ENCODE peak calls at places on chromosome X, in six cellular contexts. T, G, S, B, O and D are unnamed samples.

GRCh38 chrX:15107367-15107988 is 162.4 kb downstream of the ASB9 start:
- DNase-seq in T (no peak), G (no peak), O (no peak), S (no peak), B (peak), D (no peak)

GRCh38 chrX:24259544-24260240 is 54.2 kb downstream of the SUPT20HL2 start:
- DNase-seq in B (peak), S (peak), O (no peak), T (peak), G (peak), D (peak)

GRCh38 chrX:142076633-142077032 is 128.5 kb downstream of the MAGEC2 start:
- DNase-seq in S (no peak), O (no peak), T (no peak), B (no peak), G (no peak), D (no peak)

GRCh38 chrX:101659601-101660063 is at the start of gene ARMCX2:
- DNase-seq in T (peak), S (no peak), O (no peak), G (peak), B (peak), D (peak)

GRCh38 chrX:143634701-143635442 is 1.0 kb downstream of the SLITRK4 start:
- DNase-seq in T (no peak), G (no peak), S (no peak), O (peak), B (no peak), D (no peak)

GRCh38 chrX:30283456-30284200 is 25.6 kb downstream of the NR0B1 start:
- DNase-seq in S (peak), O (no peak), B (no peak), G (peak), T (no peak), D (no peak)

GRCh38 chrX:124033821-124034220 is 72.3 kb downstream of the STAG2 start:
- DNase-seq in O (no peak), S (no peak), B (no peak), G (peak), T (no peak), D (no peak)

GRCh38 chrX:41449615-41450014 is 2.5 kb downstream of the NYX start:
- DNase-seq in T (peak), B (peak), G (peak), O (no peak), S (no peak), D (no peak)

GRCh38 chrX:124208675-124209074 is 123.8 kb upstream of the TEX13D start:
- DNase-seq in O (no peak), G (no peak), B (no peak), S (no peak), T (no peak), D (no peak)

GRCh38 chrX:55127692-55128091 is 38.9 kb downstream of the PAGE2 start:
- DNase-seq in T (no peak), G (peak), B (no peak), S (no peak), O (no peak), D (no peak)

GRCh38 chrX:48648299-48648698 is 35.3 kb upstream of the WAS start:
- DNase-seq in T (peak), O (no peak), S (peak), G (peak), B (peak), D (peak)

GRCh38 chrX:15349046-15349445 is 13.7 kb upstream of the PIGA start:
- DNase-seq in T (peak), S (peak), B (peak), G (peak), O (peak), D (peak)

GRCh38 chrX:47166126-47166525 is 21.1 kb downstream of the RBM10 start:
- DNase-seq in S (no peak), T (no peak), O (no peak), B (no peak), G (peak), D (no peak)

GRCh38 chrX:73847991-73848390 is 285.0 kb downstream of the CHIC1 start:
- DNase-seq in O (no peak), T (no peak), G (no peak), S (no peak), B (no peak), D (no peak)

GRCh38 chrX:150324035-150324728 is 38.9 kb upstream of the MAMLD1 start:
- DNase-seq in O (no peak), G (peak), B (no peak), S (peak), T (no peak), D (no peak)

GRCh38 chrX:30787012-30787411 is 102.0 kb downstream of the TAB3 start:
- DNase-seq in S (no peak), B (no peak), G (no peak), T (no peak), O (no peak), D (no peak)

GRCh38 chrX:103254171-103254824 is 657 bp downstream of the TCEAL8 start:
- DNase-seq in O (peak), B (peak), S (peak), T (peak), G (peak), D (peak)

GRCh38 chrX:154408659-154409221 is 314 bp downstream of the DNASE1L1 start:
- DNase-seq in B (peak), G (no peak), S (no peak), T (no peak), O (no peak), D (no peak)

GRCh38 chrX:106932492-106932923 is 12.3 kb downstream of the CLDN2 start:
- DNase-seq in S (no peak), T (no peak), G (peak), B (no peak), O (no peak), D (no peak)

GRCh38 chrX:85024562-85024961 is 20.9 kb downstream of the APOOL start:
- DNase-seq in O (no peak), T (no peak), S (no peak), B (no peak), G (no peak), D (no peak)

GRCh38 chrX:47514553-47515235 is 31.7 kb upstream of the ZNF41 start:
- DNase-seq in S (peak), G (peak), B (no peak), T (no peak), O (no peak), D (no peak)

GRCh38 chrX:47854474-47854873 is 17.8 kb downstream of the ZNF81 start:
- DNase-seq in B (no peak), T (peak), O (no peak), S (no peak), G (peak), D (no peak)

GRCh38 chrX:3094261-3094660 is 53.0 kb downstream of the ARSF start:
- DNase-seq in G (peak), O (no peak), S (peak), B (no peak), T (no peak), D (no peak)

GRCh38 chrX:86148024-86148511 is at the start of gene DACH2:
- DNase-seq in S (peak), O (peak), T (peak), G (peak), B (peak), D (peak)

GRCh38 chrX:47200385-47201150 is 6.9 kb downstream of the UBA1 start:
- DNase-seq in B (no peak), G (peak), T (peak), O (no peak), S (no peak), D (no peak)

GRCh38 chrX:19535481-19535880 is 20.2 kb upstream of the MAP3K15 start:
- DNase-seq in B (no peak), O (no peak), G (peak), T (no peak), S (peak), D (no peak)
- TF ChIP-seq CTCF in B (no peak), O (peak), G (peak), T (no peak), S (peak), D (no peak)

DNA sequence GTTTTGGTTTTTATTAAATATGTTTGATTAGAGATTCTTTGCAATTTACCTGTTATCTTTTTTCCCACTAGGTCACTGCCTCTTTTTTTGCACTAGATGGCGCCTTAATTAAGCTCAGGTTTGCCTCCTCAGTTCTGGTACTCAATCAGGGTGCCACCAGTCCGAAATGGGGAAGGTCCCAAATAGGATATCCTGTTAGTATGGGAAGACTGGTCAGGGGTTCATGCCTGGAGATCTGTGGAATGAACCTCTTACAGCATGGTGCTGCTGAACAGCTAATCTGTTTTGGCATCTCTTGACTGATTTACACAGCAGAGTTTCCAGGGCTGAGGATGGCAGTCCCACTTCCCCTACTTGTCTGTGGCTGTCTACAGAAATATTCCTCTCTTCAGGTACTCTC is 24.2 kb upstream of the VSIG1 start:
- DNase-seq in O (no peak), B (peak), S (peak), T (no peak), G (peak), D (peak)
- TF ChIP-seq CTCF in O (peak), B (peak), S (peak), T (peak), G (peak), D (peak)

DNA sequence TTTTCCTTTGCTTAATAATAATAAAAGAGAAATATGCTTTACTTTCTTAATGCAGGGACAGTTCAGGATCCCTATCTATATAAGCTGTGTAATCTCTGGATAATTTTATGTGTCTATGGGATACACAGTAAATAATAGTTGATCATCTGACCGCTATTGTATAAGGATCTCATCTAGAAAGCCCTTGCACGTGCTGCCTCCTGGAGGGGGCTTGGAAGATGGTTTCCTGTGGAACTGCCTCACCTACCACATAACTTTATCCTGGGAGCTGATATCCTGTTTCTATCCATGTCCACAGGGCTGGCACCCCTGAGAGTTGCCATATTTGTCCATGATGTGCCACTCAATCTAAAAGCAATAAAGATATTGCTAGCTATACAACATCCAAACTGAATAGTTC is 139.3 kb upstream of the FRMPD4 start:
- DNase-seq in T (no peak), S (no peak), O (no peak), G (no peak), B (no peak), D (no peak)
- TF ChIP-seq CTCF in T (no peak), S (no peak), O (no peak), G (no peak), B (no peak), D (no peak)

DNA sequence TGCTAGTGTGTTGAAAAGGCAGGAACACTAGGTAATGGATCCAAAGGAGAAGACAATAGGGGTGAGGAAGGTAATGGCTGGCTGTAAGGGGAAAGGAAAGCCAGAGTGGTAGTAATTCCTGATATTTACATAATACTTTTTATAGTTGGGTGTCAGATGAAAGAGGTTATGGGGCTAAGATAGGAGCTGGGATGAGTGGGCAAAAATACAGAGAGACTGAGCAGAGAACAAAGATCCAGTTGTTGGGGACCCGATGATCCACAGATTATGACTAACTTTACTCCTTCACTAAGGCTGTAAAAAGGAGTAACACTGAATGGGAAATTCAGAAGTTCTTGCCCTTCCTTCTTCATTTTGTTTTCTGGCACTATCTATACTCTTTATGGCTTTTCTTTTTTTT is 138.2 kb downstream of the KLHL13 start:
- DNase-seq in O (no peak), B (no peak), G (no peak), S (no peak), T (no peak), D (no peak)
- TF ChIP-seq CTCF in O (no peak), B (no peak), G (no peak), S (no peak), T (no peak), D (no peak)

GRCh38 chrX:37545066-37545465 is 26.4 kb upstream of the LANCL3 start:
- DNase-seq in S (no peak), B (no peak), O (no peak), G (no peak), T (no peak), D (no peak)
- TF ChIP-seq CTCF in S (no peak), B (no peak), O (no peak), G (no peak), T (no peak), D (no peak)